ENCODE peak calls at places on chromosome X, in four cellular contexts. K is T-helper 2 cell treated with Interferon-gamma antibody and Interleukin-4, amounts not matched to agents 5 μg/mL and 100 μg/mL, for 36 hours; C is SW480; B is NCI-H1105. A is an unnamed sample.
A peak's percentile ranks its signal among the peaks of the same experiment; 100 is the strongest.

GRCh38 chrX:136353519-136354095 is 52.8 kb downstream of the ADGRG4 start:
- DNase-seq in B (no peak), K (no peak), C (no peak), A (no peak)

GRCh38 chrX:115017455-115017854 is at the start of gene IL13RA2:
- DNase-seq in B (no peak), C (no peak), K (no peak), A (peak; percentile 78)

GRCh38 chrX:44747317-44747716 is 96.5 kb upstream of the DUSP21 start:
- DNase-seq in B (no peak), K (no peak), C (no peak), A (no peak)

GRCh38 chrX:1059576-1060561 is 152.6 kb downstream of the CRLF2 start:
- DNase-seq in K (no peak), B (no peak), C (no peak), A (no peak)

GRCh38 chrX:1169198-1169597 is 43.3 kb downstream of the CRLF2 start:
- DNase-seq in B (no peak), C (no peak), K (no peak), A (no peak)

GRCh38 chrX:105228602-105229001 is 8.1 kb upstream of the TEX13A start:
- DNase-seq in B (no peak), K (no peak), C (no peak), A (no peak)

GRCh38 chrX:150663061-150663460 is 30.1 kb upstream of the MTMR1 start:
- DNase-seq in K (no peak), C (no peak), B (peak; percentile 45), A (no peak)

GRCh38 chrX:31483336-31483735 is 411.5 kb upstream of the FTHL17 start:
- DNase-seq in C (no peak), B (no peak), K (no peak), A (peak; percentile 76)

GRCh38 chrX:123291623-123292022 is 107.5 kb downstream of the GRIA3 start:
- DNase-seq in B (peak; percentile 2), C (no peak), K (no peak), A (peak; percentile 2)

GRCh38 chrX:14029039-14029424 is 660 bp downstream of the GEMIN8 start:
- DNase-seq in C (no peak), K (no peak), B (peak; percentile 23), A (no peak)

GRCh38 chrX:82161195-82161594 is 959.3 kb downstream of the SH3BGRL start:
- DNase-seq in B (no peak), C (no peak), K (no peak), A (no peak)

GRCh38 chrX:39145859-39146258 is 344.6 kb downstream of the MID1IP1 start:
- DNase-seq in C (no peak), K (no peak), B (no peak), A (no peak)

GRCh38 chrX:153635788-153636668 is 11.0 kb upstream of the DUSP9 start:
- DNase-seq in B (no peak), K (no peak), C (peak; percentile 35), A (peak; percentile 79)

GRCh38 chrX:925652-926061 is 286.8 kb downstream of the CRLF2 start:
- DNase-seq in B (no peak), C (no peak), K (no peak), A (no peak)

GRCh38 chrX:53714580-53715335 is 28.2 kb upstream of the HUWE1 start:
- DNase-seq in B (no peak), C (peak; percentile 24), K (peak; percentile 76), A (no peak)

GRCh38 chrX:118736394-118737010 is 9.1 kb downstream of the IL13RA1 start:
- DNase-seq in K (no peak), C (no peak), B (no peak), A (no peak)

GRCh38 chrX:88424541-88424940 is 322.5 kb upstream of the CPXCR1 start:
- DNase-seq in B (no peak), K (no peak), C (no peak), A (no peak)

GRCh38 chrX:30904186-30904585 is 15.1 kb upstream of the TAB3 start:
- DNase-seq in C (no peak), K (no peak), B (no peak), A (peak; percentile 88)

GRCh38 chrX:108001218-108001814 is 19.1 kb upstream of the TEX13B start:
- DNase-seq in B (peak; percentile 54), K (no peak), C (peak; percentile 71), A (peak; percentile 69)